ENCODE peak calls at places on chromosomes 5 and 9, in four cellular contexts. One of them, this sample, is unnamed.

GRCh38 chr5:646396-647201 is 34.5 kb downstream of the CEP72 start:
- DNase-seq in mesenchymal stem cell: no peak
- DNase-seq in prostate gland: no peak
- DNase-seq in tibial nerve: no peak
- DNase-seq in this sample: no peak

GRCh38 chr5:103291606-103292005 is 33.0 kb downstream of the MACIR start:
- DNase-seq in mesenchymal stem cell: no peak
- DNase-seq in prostate gland: no peak
- DNase-seq in tibial nerve: no peak
- DNase-seq in this sample: no peak

GRCh38 chr9:125655074-125655633 is 51.9 kb downstream of the MAPKAP1 start:
- DNase-seq in mesenchymal stem cell: no peak
- DNase-seq in prostate gland: no peak
- DNase-seq in tibial nerve: no peak
- DNase-seq in this sample: no peak

GRCh38 chr9:76732341-76732958 is 31.8 kb upstream of the PCA3 start:
- DNase-seq in mesenchymal stem cell: no peak
- DNase-seq in prostate gland: no peak
- DNase-seq in tibial nerve: no peak
- DNase-seq in this sample: no peak

GRCh38 chr5:168404366-168404765 is 81.9 kb upstream of the RARS1 start:
- DNase-seq in mesenchymal stem cell: peak; percentile 95
- DNase-seq in prostate gland: no peak
- DNase-seq in tibial nerve: no peak
- DNase-seq in this sample: no peak

GRCh38 chr9:78609471-78609870 is 312.5 kb downstream of the PSAT1 start:
- DNase-seq in mesenchymal stem cell: no peak
- DNase-seq in prostate gland: no peak
- DNase-seq in tibial nerve: no peak
- DNase-seq in this sample: no peak

GRCh38 chr5:120405291-120405864 is 58.7 kb upstream of the PRR16 start:
- DNase-seq in mesenchymal stem cell: peak; percentile 88
- DNase-seq in prostate gland: no peak
- DNase-seq in tibial nerve: no peak
- DNase-seq in this sample: no peak

GRCh38 chr9:91814681-91815212 is 135.3 kb downstream of the ROR2 start:
- DNase-seq in mesenchymal stem cell: no peak
- DNase-seq in prostate gland: no peak
- DNase-seq in tibial nerve: no peak
- DNase-seq in this sample: no peak

GRCh38 chr9:137117269-137117731 is 2.8 kb upstream of the DPP7 start:
- DNase-seq in mesenchymal stem cell: no peak
- DNase-seq in prostate gland: no peak
- DNase-seq in tibial nerve: no peak
- DNase-seq in this sample: no peak

GRCh38 chr5:133754575-133755169 is 142.3 kb upstream of the FSTL4 start:
- DNase-seq in mesenchymal stem cell: peak; percentile 13
- DNase-seq in prostate gland: peak; percentile 24
- DNase-seq in tibial nerve: peak; percentile 13
- DNase-seq in this sample: no peak

GRCh38 chr5:158534203-158534602 is 565.5 kb downstream of the EBF1 start:
- DNase-seq in mesenchymal stem cell: no peak
- DNase-seq in prostate gland: no peak
- DNase-seq in tibial nerve: no peak
- DNase-seq in this sample: no peak

GRCh38 chr9:124182741-124183140 is 75.0 kb upstream of the NEK6 start:
- DNase-seq in mesenchymal stem cell: no peak
- DNase-seq in prostate gland: no peak
- DNase-seq in tibial nerve: no peak
- DNase-seq in this sample: no peak

GRCh38 chr5:6424110-6424659 is 24.5 kb upstream of the UBE2QL1 start:
- DNase-seq in mesenchymal stem cell: no peak
- DNase-seq in prostate gland: no peak
- DNase-seq in tibial nerve: no peak
- DNase-seq in this sample: no peak

GRCh38 chr9:93658184-93658925 is 82.0 kb downstream of the PHF2 start:
- DNase-seq in mesenchymal stem cell: no peak
- DNase-seq in prostate gland: no peak
- DNase-seq in tibial nerve: no peak
- DNase-seq in this sample: no peak

GRCh38 chr5:135303582-135304173 is 95.4 kb downstream of the MACROH2A1 start:
- DNase-seq in mesenchymal stem cell: no peak
- DNase-seq in prostate gland: no peak
- DNase-seq in tibial nerve: no peak
- DNase-seq in this sample: no peak

GRCh38 chr9:31323726-31324444 is 1060.6 kb upstream of the ACO1 start:
- DNase-seq in mesenchymal stem cell: no peak
- DNase-seq in prostate gland: no peak
- DNase-seq in tibial nerve: no peak
- DNase-seq in this sample: no peak

GRCh38 chr5:78508231-78508765 is 140.3 kb downstream of the LHFPL2 start:
- DNase-seq in mesenchymal stem cell: peak; percentile 49
- DNase-seq in prostate gland: no peak
- DNase-seq in tibial nerve: no peak
- DNase-seq in this sample: no peak

GRCh38 chr5:169395136-169395535 is 94.2 kb upstream of the SLIT3 start:
- DNase-seq in mesenchymal stem cell: no peak
- DNase-seq in prostate gland: no peak
- DNase-seq in tibial nerve: no peak
- DNase-seq in this sample: no peak

GRCh38 chr9:124820606-124821246 is 32.5 kb upstream of the WDR38 start:
- DNase-seq in mesenchymal stem cell: no peak
- DNase-seq in prostate gland: no peak
- DNase-seq in tibial nerve: no peak
- DNase-seq in this sample: no peak

GRCh38 chr9:136858844-136859757 is 7.0 kb downstream of the MAMDC4 start:
- DNase-seq in mesenchymal stem cell: no peak
- DNase-seq in prostate gland: peak; percentile 81
- DNase-seq in tibial nerve: no peak
- DNase-seq in this sample: peak; percentile 73

GRCh38 chr5:15620501-15620900 is 120.5 kb downstream of the FBXL7 start:
- DNase-seq in mesenchymal stem cell: peak; percentile 65
- DNase-seq in prostate gland: no peak
- DNase-seq in tibial nerve: no peak
- DNase-seq in this sample: no peak

GRCh38 chr5:79564798-79565279 is 47.4 kb upstream of the TENT2 start:
- DNase-seq in mesenchymal stem cell: no peak
- DNase-seq in prostate gland: no peak
- DNase-seq in tibial nerve: no peak
- DNase-seq in this sample: no peak

GRCh38 chr5:96175090-96175489 is 213.4 kb upstream of the ELL2 start:
- DNase-seq in mesenchymal stem cell: no peak
- DNase-seq in prostate gland: no peak
- DNase-seq in tibial nerve: no peak
- DNase-seq in this sample: no peak

GRCh38 chr5:132272341-132273210 is 15.1 kb downstream of the PDLIM4 start:
- DNase-seq in mesenchymal stem cell: peak; percentile 68
- DNase-seq in prostate gland: peak; percentile 46
- DNase-seq in tibial nerve: peak; percentile 73
- DNase-seq in this sample: no peak

GRCh38 chr9:75071530-75072122 is 16.3 kb downstream of the NMRK1 start:
- DNase-seq in mesenchymal stem cell: no peak
- DNase-seq in prostate gland: no peak
- DNase-seq in tibial nerve: no peak
- DNase-seq in this sample: peak; percentile 10

GRCh38 chr5:87885727-87886126 is 382.9 kb downstream of the TMEM161B start:
- DNase-seq in mesenchymal stem cell: no peak
- DNase-seq in prostate gland: no peak
- DNase-seq in tibial nerve: no peak
- DNase-seq in this sample: no peak
- H3K27ac ChIP-seq in mesenchymal stem cell: no peak overlapping the region
- H3K27ac ChIP-seq in prostate gland: no peak overlapping the region
- H3K27ac ChIP-seq in tibial nerve: no peak overlapping the region
- H3K27ac ChIP-seq in this sample: no peak overlapping the region

DNA sequence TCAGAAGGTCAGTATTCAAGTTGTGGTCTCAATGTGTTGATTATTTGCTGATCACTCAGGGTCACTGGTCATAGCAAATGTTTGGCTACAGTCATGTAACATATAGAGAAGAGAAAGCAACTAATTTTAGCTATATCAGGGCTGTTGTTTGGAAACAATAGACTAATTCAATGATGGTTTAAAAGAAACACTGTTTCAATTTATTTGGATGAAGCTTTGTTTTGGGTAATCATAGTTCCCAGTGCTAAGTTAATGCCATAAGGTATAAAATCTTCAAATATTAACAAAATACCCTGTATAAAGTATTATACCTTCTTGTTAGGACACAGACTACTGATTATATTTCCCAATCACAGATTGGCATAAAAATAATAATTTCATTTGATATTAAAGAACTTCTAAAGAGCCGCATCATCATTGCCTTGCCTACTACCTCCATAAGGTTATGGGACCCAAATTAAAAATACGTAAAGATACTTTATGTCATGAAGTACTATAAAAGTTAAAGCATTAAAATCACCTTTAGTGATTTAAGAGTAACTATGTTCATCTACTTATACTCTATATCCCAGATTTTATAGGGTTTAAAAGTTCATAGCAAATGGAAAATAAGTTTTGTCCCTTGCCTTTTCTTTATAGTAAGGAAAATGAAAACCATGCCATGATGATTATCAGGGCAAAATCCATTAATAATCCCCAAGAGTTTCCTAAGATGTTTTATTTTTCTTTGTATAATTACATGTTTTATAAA is 6.0 kb downstream of the NR3C1 start:
- DNase-seq in mesenchymal stem cell: no peak
- DNase-seq in prostate gland: no peak
- DNase-seq in tibial nerve: no peak
- DNase-seq in this sample: no peak
- H3K27ac ChIP-seq in mesenchymal stem cell: no peak overlapping the region
- H3K27ac ChIP-seq in prostate gland: no peak overlapping the region
- H3K27ac ChIP-seq in tibial nerve: no peak overlapping the region
- H3K27ac ChIP-seq in this sample: no peak overlapping the region

GRCh38 chr9:132166599-132166998 is 4.7 kb downstream of the NTNG2 start:
- DNase-seq in mesenchymal stem cell: peak; percentile 31
- DNase-seq in prostate gland: no peak
- DNase-seq in tibial nerve: no peak
- DNase-seq in this sample: no peak

GRCh38 chr9:132168851-132169250 is 7.0 kb downstream of the NTNG2 start:
- DNase-seq in mesenchymal stem cell: no peak
- DNase-seq in prostate gland: no peak
- DNase-seq in tibial nerve: no peak
- DNase-seq in this sample: no peak

GRCh38 chr9:132167192-132167591 is 5.3 kb downstream of the NTNG2 start:
- DNase-seq in mesenchymal stem cell: no peak
- DNase-seq in prostate gland: no peak
- DNase-seq in tibial nerve: no peak
- DNase-seq in this sample: no peak

GRCh38 chr9:132169672-132170392 is 8.0 kb downstream of the NTNG2 start:
- DNase-seq in mesenchymal stem cell: peak; percentile 38
- DNase-seq in prostate gland: peak; percentile 42
- DNase-seq in tibial nerve: no peak
- DNase-seq in this sample: peak; percentile 33

GRCh38 chr9:132168347-132168746 is 6.5 kb downstream of the NTNG2 start:
- DNase-seq in mesenchymal stem cell: no peak
- DNase-seq in prostate gland: no peak
- DNase-seq in tibial nerve: no peak
- DNase-seq in this sample: no peak
- H3K27ac ChIP-seq in mesenchymal stem cell: no peak overlapping the region
- H3K27ac ChIP-seq in prostate gland: no peak overlapping the region
- H3K27ac ChIP-seq in tibial nerve: no peak overlapping the region
- H3K27ac ChIP-seq in this sample: no peak overlapping the region

GRCh38 chr5:3948838-3949237 is 353.2 kb downstream of the IRX1 start:
- DNase-seq in mesenchymal stem cell: no peak
- DNase-seq in prostate gland: no peak
- DNase-seq in tibial nerve: no peak
- DNase-seq in this sample: no peak

GRCh38 chr5:3954633-3955032 is 359.0 kb downstream of the IRX1 start:
- DNase-seq in mesenchymal stem cell: no peak
- DNase-seq in prostate gland: no peak
- DNase-seq in tibial nerve: no peak
- DNase-seq in this sample: no peak

GRCh38 chr5:3957658-3958057 is 362.0 kb downstream of the IRX1 start:
- DNase-seq in mesenchymal stem cell: no peak
- DNase-seq in prostate gland: no peak
- DNase-seq in tibial nerve: no peak
- DNase-seq in this sample: no peak

GRCh38 chr5:3958389-3958788 is 362.8 kb downstream of the IRX1 start:
- DNase-seq in mesenchymal stem cell: no peak
- DNase-seq in prostate gland: no peak
- DNase-seq in tibial nerve: no peak
- DNase-seq in this sample: no peak

GRCh38 chr5:3954189-3954588 is 358.6 kb downstream of the IRX1 start:
- DNase-seq in mesenchymal stem cell: no peak
- DNase-seq in prostate gland: no peak
- DNase-seq in tibial nerve: no peak
- DNase-seq in this sample: no peak
- H3K27ac ChIP-seq in mesenchymal stem cell: no peak overlapping the region
- H3K27ac ChIP-seq in prostate gland: no peak overlapping the region
- H3K27ac ChIP-seq in tibial nerve: no peak overlapping the region
- H3K27ac ChIP-seq in this sample: no peak overlapping the region

GRCh38 chr9:110095238-110095637 is 112.7 kb downstream of the C9orf152 start:
- DNase-seq in mesenchymal stem cell: peak; percentile 88
- DNase-seq in prostate gland: no peak
- DNase-seq in tibial nerve: no peak
- DNase-seq in this sample: no peak
- H3K27ac ChIP-seq in mesenchymal stem cell: peak overlapping the region; percentile 43
- H3K27ac ChIP-seq in prostate gland: no peak overlapping the region
- H3K27ac ChIP-seq in tibial nerve: no peak overlapping the region
- H3K27ac ChIP-seq in this sample: peak overlapping the region; percentile 77

This sample was measured in caudate nucleus.